ENCODE peak calls at places on chromosomes 4 and X, in four cellular contexts. T, K, J and R are unnamed samples.

GRCh38 chr4:107780665-107781064 is 44.1 kb upstream of the SGMS2 start:
- DNase-seq in T (no peak), J (no peak), K (no peak), R (peak; percentile 26)

GRCh38 chr4:110633358-110634319 is 10.8 kb upstream of the PITX2 start:
- DNase-seq in T (no peak), K (no peak), J (no peak), R (peak; percentile 27)

GRCh38 chrX:103399744-103400143 is 23.4 kb downstream of the BEX3 start:
- DNase-seq in T (no peak), K (no peak), J (no peak), R (no peak)

GRCh38 chrX:12685541-12685940 is 105.7 kb upstream of the PRPS2 start:
- DNase-seq in K (no peak), T (no peak), J (no peak), R (no peak)

GRCh38 chr4:57037982-57038604 is 59.4 kb downstream of the POLR2B start:
- DNase-seq in T (peak; percentile 72), K (peak; percentile 71), J (no peak), R (peak; percentile 85)

GRCh38 chr4:7655549-7656243 is 221.0 kb upstream of the PSAPL1 start:
- DNase-seq in K (peak; percentile 39), J (no peak), T (peak; percentile 86), R (no peak)

GRCh38 chr4:123444298-123444731 is 47.7 kb downstream of the SPRY1 start:
- DNase-seq in T (no peak), K (peak; percentile 66), J (peak; percentile 45), R (peak; percentile 47)

GRCh38 chr4:188780028-188780427 is 640.8 kb downstream of the TRIML1 start:
- DNase-seq in J (no peak), T (no peak), K (no peak), R (no peak)

GRCh38 chr4:95165926-95166524 is 382.7 kb downstream of the UNC5C start:
- DNase-seq in J (peak; percentile 17), T (peak; percentile 59), K (peak; percentile 51), R (no peak)

GRCh38 chr4:45472490-45472889 is 651.4 kb downstream of the GABRG1 start:
- DNase-seq in T (no peak), K (no peak), J (no peak), R (no peak)

GRCh38 chr4:86117781-86118302 is 242.0 kb downstream of the MAPK10 start:
- DNase-seq in K (no peak), T (peak; percentile 5), J (no peak), R (no peak)

GRCh38 chr4:139814285-139815015 is 148.8 kb downstream of the MGST2 start:
- DNase-seq in J (no peak), T (no peak), K (no peak), R (no peak)

GRCh38 chr4:180710643-180711337 is 1532.4 kb upstream of the TENM3 start:
- DNase-seq in J (no peak), T (no peak), K (no peak), R (no peak)

GRCh38 chr4:130336585-130337217 is 1240.7 kb downstream of the C4orf33 start:
- DNase-seq in K (no peak), T (peak; percentile 15), J (no peak), R (no peak)

GRCh38 chr4:186660403-186660802 is 63.3 kb downstream of the FAT1 start:
- DNase-seq in J (no peak), K (no peak), T (no peak), R (no peak)
- TF ChIP-seq USF1 in J (no peak), K (no peak), T (no peak), R (no peak)

GRCh38 chr4:79223993-79224776 is 101.7 kb downstream of the NAA11 start:
- DNase-seq in T (no peak), K (no peak), J (no peak), R (no peak)
- TF ChIP-seq USF1 in T (no peak), K (no peak), J (no peak), R (no peak)

DNA sequence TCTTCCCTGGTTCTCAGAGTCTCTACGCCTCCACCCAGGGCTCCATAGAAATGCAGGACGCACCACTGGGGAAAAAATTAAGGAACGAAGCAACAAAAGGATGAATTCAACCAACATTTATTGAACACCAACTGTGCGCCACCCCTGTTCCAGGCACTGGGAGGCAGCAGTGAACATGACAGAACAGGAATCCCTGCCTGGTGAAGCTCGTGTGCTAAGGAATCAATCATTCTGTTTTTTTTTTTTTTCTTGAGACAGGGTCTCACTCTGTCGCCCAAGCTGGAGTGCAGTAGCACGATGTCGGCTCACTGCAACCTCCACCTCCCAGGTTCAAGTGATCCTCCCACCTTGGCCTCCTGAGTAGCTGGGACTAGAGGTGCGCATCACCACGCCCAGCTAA is 1.9 kb upstream of the FTSJ1 start:
- DNase-seq in J (no peak), T (peak; percentile 42), K (peak; percentile 30), R (peak; percentile 16)
- TF ChIP-seq USF1 in J (no peak), T (no peak), K (no peak), R (no peak)

DNA sequence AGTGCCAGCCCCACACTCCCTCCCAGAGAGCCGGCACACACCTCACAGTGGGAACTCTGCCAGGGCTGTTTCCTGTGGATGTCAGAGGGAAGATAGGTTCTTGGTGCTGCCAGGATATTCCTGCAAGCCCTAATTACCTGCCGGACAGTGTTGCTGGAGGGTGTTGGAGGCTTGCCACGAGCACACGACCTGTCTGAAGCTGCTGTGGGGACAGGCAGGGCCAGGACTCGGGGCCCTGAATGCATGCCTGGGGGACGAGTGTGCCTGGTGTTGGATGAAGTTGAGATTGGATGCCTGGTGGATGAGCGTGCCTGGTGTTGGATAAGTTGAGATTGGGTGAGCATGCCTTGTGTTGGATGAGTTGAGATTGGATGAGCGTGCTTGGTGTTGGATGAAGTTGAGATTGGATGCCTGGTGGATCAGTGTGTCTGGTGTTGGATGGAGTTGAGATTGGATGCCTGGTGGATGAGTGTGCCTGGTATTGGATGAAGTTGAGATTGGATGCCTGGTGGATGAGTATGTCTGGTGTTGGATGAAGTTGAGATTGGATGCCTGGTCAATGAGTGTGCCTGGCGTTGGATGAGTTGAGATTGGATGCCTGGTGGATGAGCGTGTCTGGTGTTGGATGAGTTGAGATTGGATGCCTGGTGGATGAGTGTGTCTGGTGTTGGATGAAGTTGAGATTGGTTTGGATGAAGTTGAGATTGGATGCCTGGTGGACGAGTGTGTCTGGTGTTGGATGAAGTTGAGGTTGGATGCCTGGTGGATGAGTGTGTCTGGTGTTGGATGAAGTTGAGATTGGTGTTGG is 23.2 kb upstream of the UVSSA start:
- DNase-seq in K (no peak), J (no peak), T (no peak), R (no peak)
- TF ChIP-seq USF1 in K (no peak), J (no peak), T (no peak), R (no peak)

GRCh38 chrX:118495958-118496762 is 545 bp downstream of the DOCK11 start:
- DNase-seq in T (peak; percentile 59), K (peak; percentile 20), J (no peak), R (peak; percentile 21)

GRCh38 chrX:118498755-118499154 is 3.1 kb downstream of the DOCK11 start:
- DNase-seq in T (no peak), J (no peak), K (no peak), R (no peak)

GRCh38 chrX:118498351-118498750 is 2.7 kb downstream of the DOCK11 start:
- DNase-seq in T (no peak), J (no peak), K (no peak), R (no peak)

GRCh38 chrX:118496763-118497079 is 1.1 kb downstream of the DOCK11 start:
- DNase-seq in K (no peak), J (no peak), T (no peak), R (no peak)

DNA sequence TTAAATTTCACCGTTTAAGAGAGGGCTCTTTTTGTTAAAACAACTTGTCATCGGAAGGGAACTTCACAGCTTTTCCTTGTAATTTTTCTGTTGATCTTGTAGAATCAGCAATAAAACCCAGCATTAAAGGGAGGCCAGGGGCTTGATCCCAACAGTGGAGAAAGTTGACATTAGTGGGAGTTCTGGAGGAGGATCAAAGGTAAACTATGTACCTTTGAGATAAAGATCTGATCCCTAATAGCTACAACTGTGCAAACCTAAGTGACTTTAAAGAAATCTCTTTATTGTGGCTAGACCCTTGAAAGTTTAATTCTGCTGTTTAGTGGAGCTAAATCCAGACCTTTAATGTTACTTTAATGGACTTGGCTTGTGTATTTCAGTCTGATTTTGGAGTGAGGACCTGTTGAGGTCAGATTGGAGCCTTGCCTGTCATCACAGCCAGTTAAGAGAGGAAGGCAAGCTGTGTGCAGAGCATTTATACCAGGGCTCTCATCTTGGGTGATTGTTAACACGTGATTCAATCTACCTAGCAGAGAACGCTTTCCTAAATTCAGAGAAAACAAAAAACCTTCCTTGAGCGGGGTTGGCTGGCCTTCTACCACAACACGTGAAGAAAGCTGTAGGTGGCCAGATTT is 1.7 kb downstream of the DOCK11 start:
- DNase-seq in J (no peak), T (no peak), K (no peak), R (no peak)
- TF ChIP-seq USF1 in J (no peak), T (no peak), K (no peak), R (no peak)

GRCh38 chr4:77600521-77601451 is 4.8 kb upstream of the CXCL13 start:
- DNase-seq in T (peak; percentile 38), K (peak; percentile 48), J (no peak), R (peak; percentile 29)

GRCh38 chr4:77593993-77594392 is 11.6 kb upstream of the CXCL13 start:
- DNase-seq in K (no peak), T (no peak), J (no peak), R (no peak)

GRCh38 chr4:77601614-77602187 is 3.9 kb upstream of the CXCL13 start:
- DNase-seq in K (no peak), T (no peak), J (no peak), R (no peak)

GRCh38 chr4:77595361-77595973 is 10.2 kb upstream of the CXCL13 start:
- DNase-seq in J (no peak), K (no peak), T (no peak), R (no peak)

GRCh38 chr4:77599378-77599777 is 6.2 kb upstream of the CXCL13 start:
- DNase-seq in J (no peak), K (peak; percentile 36), T (peak; percentile 20), R (peak; percentile 38)
- TF ChIP-seq USF1 in J (no peak), K (no peak), T (no peak), R (no peak)

DNA sequence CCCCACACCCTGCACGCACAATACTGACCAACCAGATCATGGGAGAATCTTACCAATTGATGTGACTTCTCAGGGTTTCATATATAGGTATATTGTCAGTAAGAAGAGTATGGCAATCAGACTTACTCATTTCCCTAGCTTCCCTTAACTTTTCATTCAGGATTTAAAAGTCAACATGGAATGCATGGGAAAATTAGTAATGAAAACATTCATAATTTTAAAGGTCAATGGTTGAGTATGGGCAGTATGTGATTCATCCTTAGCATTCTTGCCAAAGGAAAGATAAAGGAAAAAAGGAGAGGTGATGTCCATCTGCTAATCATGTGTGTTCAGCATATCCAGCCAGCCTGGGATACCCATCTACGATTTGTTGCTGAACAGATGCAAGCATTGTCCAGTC is 4.0 kb downstream of the DIPK2B start:
- DNase-seq in J (no peak), T (no peak), K (no peak), R (no peak)
- TF ChIP-seq USF1 in J (no peak), T (no peak), K (no peak), R (no peak)